ENCODE peak calls at places on chromosomes 2 and 18, in four cellular contexts. E is transverse colon, I is HL-60, L is AG09319. N is an unnamed sample.

GRCh38 chr2:25265802-25266201 is 75.9 kb downstream of the DNMT3A start:
- DNase-seq in E (no peak), I (no peak), L (no peak), N (no peak)

GRCh38 chr2:237322564-237322963 is 91.4 kb downstream of the COL6A3 start:
- DNase-seq in E (no peak), I (no peak), L (no peak), N (no peak)

GRCh38 chr2:3627500-3628100 is 30.4 kb upstream of the ALLC start:
- DNase-seq in E (no peak), I (no peak), L (no peak), N (no peak)

GRCh38 chr2:25342372-25343186 is 854 bp upstream of the DNMT3A start:
- DNase-seq in E (peak; percentile 87), I (peak; percentile 71), L (peak; percentile 52), N (peak; percentile 49)

GRCh38 chr2:177598321-177598922 is 205.8 kb downstream of the AGPS start:
- DNase-seq in E (no peak), I (no peak), L (peak; percentile 51), N (no peak)

GRCh38 chr2:85873679-85874078 is 15.1 kb downstream of the ST3GAL5 start:
- DNase-seq in E (no peak), I (no peak), L (no peak), N (no peak)

GRCh38 chr2:134917219-134917957 is 1.2 kb upstream of the CCNT2 start:
- DNase-seq in E (peak; percentile 28), I (peak; percentile 17), L (no peak), N (no peak)

GRCh38 chr2:147530033-147530432 is 314.8 kb upstream of the ACVR2A start:
- DNase-seq in E (no peak), I (no peak), L (no peak), N (no peak)

GRCh38 chr2:15460112-15460620 is 101.0 kb downstream of the NBAS start:
- DNase-seq in E (no peak), I (no peak), L (no peak), N (no peak)

GRCh38 chr18:70621710-70622109 is 332.9 kb downstream of the SOCS6 start:
- DNase-seq in E (no peak), I (peak; percentile 28), L (no peak), N (no peak)

GRCh38 chr2:49288113-49288710 is 133.9 kb upstream of the FSHR start:
- DNase-seq in E (no peak), I (no peak), L (no peak), N (no peak)

GRCh38 chr2:29317077-29317517 is 201.9 kb downstream of the CLIP4 start:
- DNase-seq in E (peak; percentile 10), I (peak; percentile 23), L (no peak), N (no peak)

GRCh38 chr2:229725716-229726346 is 11.5 kb upstream of the DNER start:
- DNase-seq in E (no peak), I (no peak), L (peak; percentile 7), N (peak; percentile 89)

GRCh38 chr2:100654611-100655010 is 91.8 kb downstream of the PDCL3 start:
- DNase-seq in E (no peak), I (no peak), L (no peak), N (no peak)

GRCh38 chr2:112216158-112216557 is 38.7 kb downstream of the ZC3H8 start:
- DNase-seq in E (no peak), I (no peak), L (no peak), N (peak; percentile 8)

GRCh38 chr18:49723648-49724180 is 89.6 kb downstream of the ACAA2 start:
- DNase-seq in E (peak; percentile 44), I (no peak), L (no peak), N (peak; percentile 3)

GRCh38 chr18:27135504-27136207 is 49.5 kb downstream of the CHST9 start:
- DNase-seq in E (no peak), I (no peak), L (no peak), N (no peak)

GRCh38 chr2:188291142-188291616 is 495 bp upstream of the GULP1 start:
- DNase-seq in E (peak; percentile 15), I (no peak), L (no peak), N (no peak)

GRCh38 chr2:105796791-105797190 is 52.1 kb downstream of the NCK2 start:
- DNase-seq in E (no peak), I (no peak), L (no peak), N (no peak)

GRCh38 chr2:18623782-18624181 is 34.4 kb upstream of the NT5C1B start:
- DNase-seq in E (no peak), I (no peak), L (no peak), N (peak; percentile 65)

GRCh38 chr2:100197643-100198153 is 55.3 kb upstream of the AFF3 start:
- DNase-seq in E (peak; percentile 30), I (no peak), L (peak; percentile 39), N (peak; percentile 50)

GRCh38 chr2:148303166-148303565 is 282.3 kb downstream of the MBD5 start:
- DNase-seq in E (no peak), I (no peak), L (no peak), N (no peak)

GRCh38 chr18:63930774-63931354 is 18.2 kb upstream of the HMSD start:
- DNase-seq in E (no peak), I (peak; percentile 90), L (no peak), N (no peak)

GRCh38 chr2:200968735-200969134 is 5.3 kb upstream of the ORC2 start:
- DNase-seq in E (no peak), I (no peak), L (no peak), N (no peak)

GRCh38 chr2:25194576-25195122 is 26.3 kb upstream of the POMC start:
- DNase-seq in E (no peak), I (no peak), L (no peak), N (no peak)

GRCh38 chr18:51881394-51881793 is 458.6 kb upstream of the DCC start:
- DNase-seq in E (no peak), I (no peak), L (no peak), N (no peak)

GRCh38 chr18:48629730-48630324 is 91.0 kb downstream of the CTIF start:
- DNase-seq in E (no peak), I (no peak), L (peak; percentile 97), N (peak; percentile 98)

GRCh38 chr2:54067851-54068375 is 47.5 kb upstream of the ACYP2 start:
- DNase-seq in E (no peak), I (no peak), L (no peak), N (no peak)

GRCh38 chr18:67359868-67360838 is 156.4 kb downstream of the DSEL start:
- DNase-seq in E (peak; percentile 13), I (no peak), L (peak; percentile 60), N (peak; percentile 91)

GRCh38 chr2:70982971-70983370 is 4.5 kb downstream of the ANKRD53 start:
- DNase-seq in E (no peak), I (no peak), L (no peak), N (no peak)

GRCh38 chr2:241760301-241760771 is 16.3 kb upstream of the GAL3ST2 start:
- DNase-seq in E (no peak), I (no peak), L (no peak), N (no peak)

GRCh38 chr2:25885933-25886332 is 7.6 kb upstream of the ASXL2 start:
- DNase-seq in E (no peak), I (no peak), L (no peak), N (peak; percentile 79)

GRCh38 chr2:10202136-10202535 is 79.6 kb downstream of the RRM2 start:
- DNase-seq in E (no peak), I (no peak), L (no peak), N (no peak)

GRCh38 chr2:48265169-48266013 is 264.6 kb upstream of the STON1 start:
- DNase-seq in E (no peak), I (peak; percentile 60), L (no peak), N (no peak)

GRCh38 chr2:232028631-232029030 is 67.1 kb downstream of the DIS3L2 start:
- DNase-seq in E (no peak), I (no peak), L (peak; percentile 2), N (no peak)

GRCh38 chr2:235006986-235007385 is 55.2 kb downstream of the SH3BP4 start:
- DNase-seq in E (no peak), I (no peak), L (no peak), N (no peak)

GRCh38 chr2:63301481-63301880 is 250.9 kb downstream of the OTX1 start:
- DNase-seq in E (no peak), I (no peak), L (no peak), N (no peak)

GRCh38 chr2:231305221-231305620 is 90.3 kb upstream of the B3GNT7 start:
- DNase-seq in E (no peak), I (no peak), L (no peak), N (no peak)

DNA sequence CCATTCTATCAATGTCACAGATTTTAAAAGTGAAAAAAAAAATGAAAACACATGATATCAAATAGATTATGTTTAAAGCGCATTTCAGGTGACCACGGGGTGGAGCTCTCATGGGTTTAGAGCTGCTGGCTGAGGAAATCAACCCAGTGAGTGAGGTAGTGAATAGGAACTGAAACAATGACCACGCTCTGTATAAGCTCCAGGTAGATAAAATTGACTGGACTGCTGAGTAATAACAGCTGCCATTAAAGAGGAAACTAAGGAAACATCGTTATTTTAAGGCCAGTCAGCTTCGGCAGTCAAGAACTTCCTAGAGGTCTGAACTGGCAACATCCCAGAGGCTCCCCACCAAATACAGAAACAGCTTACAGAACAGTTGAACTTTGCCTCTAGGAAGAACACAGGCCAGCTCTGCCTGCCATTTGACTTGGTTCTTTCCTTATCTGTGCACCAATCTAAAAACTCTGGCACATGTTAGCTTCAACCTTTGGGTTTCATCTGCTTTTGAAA is 185.9 kb downstream of the PDE1A start:
- DNase-seq in E (peak; percentile 60), I (peak; percentile 11), L (no peak), N (peak; percentile 24)
- TF ChIP-seq CTCF in E (peak; percentile 57), I (peak; percentile 19), L (peak; percentile 32), N (peak; percentile 72)

GRCh38 chr2:151614606-151615306 is 119.5 kb downstream of the NEB start:
- DNase-seq in E (no peak), I (no peak), L (no peak), N (no peak)
- TF ChIP-seq CTCF in E (no peak), I (no peak), L (no peak), N (no peak)

GRCh38 chr2:64652231-64653173 is 1.2 kb downstream of the SERTAD2 start:
- DNase-seq in E (peak; percentile 59), I (peak; percentile 57), L (no peak), N (peak; percentile 40)

GRCh38 chr2:64654063-64654811 is 524 bp upstream of the SERTAD2 start:
- DNase-seq in E (peak; percentile 78), I (peak; percentile 79), L (peak; percentile 57), N (peak; percentile 84)

GRCh38 chr2:64654993-64655666 is 1.4 kb upstream of the SERTAD2 start:
- DNase-seq in E (no peak), I (peak; percentile 52), L (no peak), N (peak; percentile 51)

GRCh38 chr2:64651590-64651989 is 2.1 kb downstream of the SERTAD2 start:
- DNase-seq in E (no peak), I (no peak), L (no peak), N (no peak)

GRCh38 chr2:64653174-64654062 is at the start of gene SERTAD2:
- DNase-seq in E (peak; percentile 91), I (peak; percentile 87), L (peak; percentile 70), N (peak; percentile 74)
- TF ChIP-seq CTCF in E (no peak), I (no peak), L (no peak), N (peak; percentile 45)

GRCh38 chr18:22182884-22183610 is 13.7 kb downstream of the GATA6 start:
- DNase-seq in E (no peak), I (no peak), L (no peak), N (no peak)

GRCh38 chr18:22183647-22184161 is 14.3 kb downstream of the GATA6 start:
- DNase-seq in E (no peak), I (no peak), L (no peak), N (no peak)

GRCh38 chr18:22186484-22186971 is 17.1 kb downstream of the GATA6 start:
- DNase-seq in E (no peak), I (no peak), L (no peak), N (no peak)

GRCh38 chr18:22185723-22186386 is 16.5 kb downstream of the GATA6 start:
- DNase-seq in E (no peak), I (no peak), L (no peak), N (no peak)

GRCh38 chr18:22185298-22185697 is 15.9 kb downstream of the GATA6 start:
- DNase-seq in E (no peak), I (no peak), L (no peak), N (no peak)
- TF ChIP-seq CTCF in E (no peak), I (no peak), L (no peak), N (peak; percentile 14)

N was measured in HFFc6.